ENCODE peak calls at places on chromosomes 1 and 21, in eight cellular contexts. G, P, D, E, A, Q, C and T are unnamed samples.

GRCh38 chr21:43918385-43918947 is 53.4 kb downstream of the AGPAT3 start:
- DNase-seq in D (no peak), Q (no peak), P (no peak), C (no peak), A (no peak), E (no peak), G (no peak), T (no peak)

GRCh38 chr1:147822292-147822691 is 61.9 kb upstream of the GJA5 start:
- DNase-seq in Q (no peak), D (no peak), P (no peak), G (no peak), A (no peak), C (no peak), E (no peak), T (no peak)

GRCh38 chr1:232123775-232124659 is 497.4 kb downstream of the DISC1 start:
- DNase-seq in E (no peak), P (no peak), C (no peak), Q (peak), D (no peak), G (no peak), A (no peak), T (no peak)

GRCh38 chr1:219731771-219732170 is 118.9 kb upstream of the ZC3H11B start:
- DNase-seq in A (no peak), C (no peak), D (no peak), G (no peak), Q (no peak), P (no peak), E (no peak), T (no peak)

GRCh38 chr21:42505090-42505726 is 8.4 kb upstream of the SLC37A1 start:
- DNase-seq in E (no peak), C (peak), P (no peak), G (no peak), A (no peak), D (no peak), Q (no peak), T (peak)

GRCh38 chr1:89799495-89799894 is 21.3 kb upstream of the LRRC8D start:
- DNase-seq in D (no peak), G (no peak), Q (no peak), A (no peak), C (no peak), P (no peak), E (no peak), T (no peak)

GRCh38 chr1:201759194-201759814 is 69.7 kb upstream of the IPO9 start:
- DNase-seq in Q (peak), G (no peak), D (no peak), A (no peak), P (no peak), C (no peak), E (no peak), T (no peak)

GRCh38 chr21:36783612-36784383 is 84.9 kb downstream of the SIM2 start:
- DNase-seq in Q (peak), C (no peak), P (no peak), E (no peak), G (no peak), D (no peak), A (no peak), T (no peak)

GRCh38 chr21:46001821-46002681 is 20.5 kb downstream of the COL6A1 start:
- DNase-seq in P (peak), A (no peak), D (no peak), E (peak), G (peak), C (no peak), Q (no peak), T (no peak)

GRCh38 chr1:172638885-172639831 is 19.7 kb upstream of the FASLG start:
- DNase-seq in A (no peak), Q (peak), E (peak), C (no peak), D (no peak), G (peak), P (no peak), T (no peak)

GRCh38 chr1:54266195-54266594 is 66.2 kb downstream of the MRPL37 start:
- DNase-seq in E (no peak), C (no peak), Q (no peak), D (no peak), A (no peak), P (no peak), G (no peak), T (no peak)

GRCh38 chr1:214548988-214549387 is 2.4 kb downstream of the PTPN14 start:
- DNase-seq in P (no peak), Q (peak), D (peak), E (no peak), C (no peak), G (no peak), A (no peak), T (no peak)

GRCh38 chr1:94319319-94320180 is 82.2 kb upstream of the ARHGAP29 start:
- DNase-seq in A (no peak), G (no peak), E (no peak), D (no peak), Q (no peak), C (no peak), P (no peak), T (no peak)

GRCh38 chr1:64320470-64320869 is 117.0 kb downstream of the UBE2U start:
- DNase-seq in A (no peak), G (no peak), Q (peak), D (no peak), P (no peak), C (no peak), E (no peak), T (no peak)

GRCh38 chr1:182795563-182796228 is 6.1 kb downstream of the NPL start:
- DNase-seq in G (no peak), Q (no peak), E (no peak), C (no peak), P (no peak), D (peak), A (no peak), T (no peak)

GRCh38 chr1:38586993-38587646 is 272.5 kb downstream of the RRAGC start:
- DNase-seq in G (peak), A (no peak), P (no peak), E (peak), Q (peak), D (peak), C (peak), T (peak)

GRCh38 chr1:227654858-227655752 is 80.0 kb downstream of the JMJD4 start:
- DNase-seq in E (no peak), D (no peak), G (no peak), A (no peak), P (no peak), Q (peak), C (no peak), T (no peak)

GRCh38 chr21:45379901-45380330 is 25.0 kb upstream of the COL18A1 start:
- DNase-seq in Q (no peak), E (no peak), A (no peak), D (no peak), C (no peak), G (no peak), P (no peak), T (no peak)

GRCh38 chr1:170707116-170707515 is 43.2 kb downstream of the PRRX1 start:
- DNase-seq in G (no peak), Q (no peak), D (no peak), E (no peak), P (no peak), A (no peak), C (no peak), T (no peak)

GRCh38 chr1:172980456-172980855 is 70.3 kb downstream of the TNFSF18 start:
- DNase-seq in P (no peak), D (no peak), E (no peak), G (no peak), Q (peak), A (no peak), C (no peak), T (no peak)

GRCh38 chr1:4139646-4140045 is 239.6 kb upstream of the C1orf174 start:
- DNase-seq in C (no peak), G (no peak), Q (no peak), A (no peak), D (no peak), E (no peak), P (no peak), T (no peak)

GRCh38 chr1:25472494-25472893 is 41.8 kb downstream of the MACO1 start:
- DNase-seq in G (no peak), C (no peak), Q (no peak), A (peak), P (no peak), E (no peak), D (no peak), T (no peak)

GRCh38 chr1:20487236-20487590 is 1.2 kb upstream of the CAMK2N1 start:
- DNase-seq in Q (no peak), E (no peak), A (no peak), D (no peak), G (no peak), P (no peak), C (no peak), T (no peak)

GRCh38 chr1:186722711-186723309 is 42.6 kb upstream of the PTGS2 start:
- DNase-seq in D (no peak), G (peak), Q (peak), A (peak), P (no peak), E (peak), C (peak), T (no peak)

GRCh38 chr1:151069103-151069486 is 1.5 kb upstream of the GABPB2 start:
- DNase-seq in D (no peak), G (no peak), C (no peak), Q (no peak), P (no peak), A (no peak), E (no peak), T (no peak)

GRCh38 chr1:181131255-181131901 is 42.9 kb downstream of the IER5 start:
- DNase-seq in G (no peak), D (no peak), C (no peak), Q (no peak), E (no peak), A (no peak), P (no peak), T (peak)

GRCh38 chr1:64984737-64985136 is 18.4 kb upstream of the JAK1 start:
- DNase-seq in D (no peak), E (no peak), C (no peak), P (no peak), A (no peak), G (no peak), Q (no peak), T (no peak)

GRCh38 chr1:9351654-9352271 is 59.1 kb downstream of the SPSB1 start:
- DNase-seq in G (no peak), Q (no peak), D (no peak), A (no peak), C (no peak), E (no peak), P (no peak), T (no peak)

GRCh38 chr1:229258851-229259110 is 12.1 kb upstream of the RAB4A start:
- DNase-seq in Q (no peak), P (no peak), C (no peak), G (no peak), E (no peak), D (no peak), A (no peak), T (no peak)